ENCODE peak calls at places on chromosome 20, in nine cellular contexts. X is stimulated activated naive CD4-positive, alpha-beta T cell; N is astrocyte of the spinal cord; J is lower lobe of right lung; M is heart right ventricle; K is fibroblast of the conjunctiva; C is activated gamma-delta T cell treated with Interleukin-2 at 50 U/mL for 16 hours; L is T follicular helper cell; B is A549. G is an unnamed sample.

GRCh38 chr20:64110411-64111068 is 3.2 kb upstream of the NPBWR2 start:
- DNase-seq in X (no peak), N (no peak), J (peak), M (no peak), K (no peak), C (no peak), L (no peak), B (no peak), G (no peak)

GRCh38 chr20:50794846-50795634 is at the start of gene BCAS4:
- DNase-seq in X (peak), N (peak), J (peak), M (peak), K (peak), C (peak), L (peak), B (peak), G (peak)

GRCh38 chr20:36919715-36920333 is 31.7 kb downstream of the SAMHD1 start:
- DNase-seq in X (no peak), N (peak), J (no peak), M (no peak), K (peak), C (peak), L (peak), B (peak), G (no peak)

GRCh38 chr20:39358052-39358451 is 395.9 kb downstream of the DHX35 start:
- DNase-seq in X (no peak), N (no peak), J (no peak), M (no peak), K (no peak), C (no peak), L (no peak), B (no peak), G (no peak)

GRCh38 chr20:57612916-57613315 is 7.3 kb downstream of the ZBP1 start:
- DNase-seq in X (no peak), N (no peak), J (peak), M (no peak), K (no peak), C (peak), L (no peak), B (no peak), G (no peak)

GRCh38 chr20:46218656-46219055 is 89.6 kb downstream of the CDH22 start:
- DNase-seq in X (no peak), N (no peak), J (no peak), M (no peak), K (no peak), C (no peak), L (no peak), B (no peak), G (no peak)

GRCh38 chr20:25584905-25585704 is at the start of gene NINL:
- DNase-seq in X (no peak), N (peak), J (peak), M (peak), K (no peak), C (peak), L (no peak), B (peak), G (peak)

GRCh38 chr20:40333591-40333990 is 355.4 kb downstream of the MAFB start:
- DNase-seq in X (no peak), N (no peak), J (no peak), M (no peak), K (no peak), C (no peak), L (no peak), B (no peak), G (no peak)

GRCh38 chr20:32231847-32232246 is 24.2 kb downstream of the POFUT1 start:
- DNase-seq in X (no peak), N (peak), J (no peak), M (no peak), K (no peak), C (peak), L (peak), B (no peak), G (no peak)

GRCh38 chr20:62907377-62908317 is 18.7 kb downstream of the DIDO1 start:
- DNase-seq in X (peak), N (no peak), J (peak), M (no peak), K (no peak), C (no peak), L (no peak), B (no peak), G (no peak)

GRCh38 chr20:52493177-52493711 is 301.7 kb upstream of the ZFP64 start:
- DNase-seq in X (no peak), N (peak), J (no peak), M (no peak), K (no peak), C (no peak), L (no peak), B (no peak), G (no peak)

GRCh38 chr20:23206995-23207394 is 120.9 kb upstream of the CD93 start:
- DNase-seq in X (no peak), N (no peak), J (no peak), M (no peak), K (no peak), C (no peak), L (no peak), B (no peak), G (no peak)

GRCh38 chr20:64083380-64084208 is 604 bp downstream of the LKAAEAR1 start:
- DNase-seq in X (peak), N (peak), J (peak), M (peak), K (peak), C (peak), L (peak), B (peak), G (peak)

GRCh38 chr20:32589256-32589655 is 4.1 kb upstream of the NOL4L start:
- DNase-seq in X (no peak), N (no peak), J (no peak), M (no peak), K (no peak), C (no peak), L (no peak), B (no peak), G (no peak)

GRCh38 chr20:21702553-21703467 is 2.7 kb upstream of the PAX1 start:
- DNase-seq in X (no peak), N (peak), J (no peak), M (peak), K (peak), C (no peak), L (no peak), B (peak), G (peak)

GRCh38 chr20:64156136-64156885 is 7.9 kb upstream of the MYT1 start:
- DNase-seq in X (no peak), N (no peak), J (peak), M (no peak), K (no peak), C (no peak), L (no peak), B (no peak), G (no peak)

GRCh38 chr20:20037960-20038359 is 14.3 kb downstream of the CRNKL1 start:
- DNase-seq in X (no peak), N (peak), J (no peak), M (no peak), K (no peak), C (no peak), L (no peak), B (no peak), G (no peak)

GRCh38 chr20:46011631-46012482 is 3.1 kb downstream of the MMP9 start:
- DNase-seq in X (no peak), N (no peak), J (peak), M (peak), K (no peak), C (peak), L (no peak), B (peak), G (peak)

GRCh38 chr20:62717933-62718332 is 9.3 kb downstream of the NTSR1 start:
- DNase-seq in X (no peak), N (no peak), J (no peak), M (peak), K (no peak), C (no peak), L (no peak), B (no peak), G (no peak)

GRCh38 chr20:39105551-39105950 is 143.4 kb downstream of the DHX35 start:
- DNase-seq in X (no peak), N (no peak), J (no peak), M (no peak), K (no peak), C (no peak), L (no peak), B (no peak), G (no peak)

GRCh38 chr20:36235892-36236785 is at the start of gene AAR2:
- DNase-seq in X (peak), N (peak), J (peak), M (peak), K (peak), C (peak), L (peak), B (peak), G (peak)

GRCh38 chr20:22805970-22806369 is 221.6 kb upstream of the FOXA2 start:
- DNase-seq in X (no peak), N (no peak), J (no peak), M (no peak), K (no peak), C (no peak), L (no peak), B (no peak), G (no peak)

GRCh38 chr20:4192378-4193048 is 177.2 kb upstream of the RNF24 start:
- DNase-seq in X (no peak), N (no peak), J (no peak), M (no peak), K (no peak), C (no peak), L (no peak), B (peak), G (no peak)

GRCh38 chr20:8144282-8145245 is 12.5 kb downstream of the PLCB1 start:
- DNase-seq in X (no peak), N (peak), J (no peak), M (no peak), K (peak), C (peak), L (no peak), B (no peak), G (no peak)

GRCh38 chr20:42095221-42095620 is 477.0 kb upstream of the CHD6 start:
- DNase-seq in X (no peak), N (no peak), J (no peak), M (no peak), K (no peak), C (no peak), L (no peak), B (no peak), G (no peak)

G was measured in pancreas.